ENCODE peak calls at places on chromosome 1, in eight cellular contexts. N is nucleus accumbens, Q is pulmonary artery endothelial cell, U is kidney tubule cell, Y is type B pancreatic cell, O is A172, W is AG04450, F is lower lobe of right lung. A is an unnamed sample.

GRCh38 chr1:231013391-231014015 is 26.6 kb downstream of the FAM89A start:
- DNase-seq in Q (no peak), Y (no peak), O (no peak), W (no peak), U (no peak), N (no peak), F (no peak), A (no peak)

GRCh38 chr1:152858062-152858461 is 1.7 kb upstream of the LCE7A start:
- DNase-seq in W (no peak), Q (no peak), Y (no peak), O (no peak), F (no peak), U (no peak), N (no peak), A (no peak)

GRCh38 chr1:220748091-220748934 is at the start of gene MTARC2:
- DNase-seq in W (peak), Y (peak), U (peak), O (peak), F (peak), Q (peak), N (no peak), A (peak)

GRCh38 chr1:91605566-91605965 is 104.9 kb downstream of the CDC7 start:
- DNase-seq in N (no peak), F (no peak), Q (no peak), W (no peak), U (no peak), Y (no peak), O (no peak), A (no peak)

GRCh38 chr1:41664861-41665640 is 180.6 kb upstream of the EDN2 start:
- DNase-seq in F (no peak), N (no peak), U (peak), W (no peak), O (peak), Q (no peak), Y (no peak), A (no peak)

GRCh38 chr1:217333939-217334338 is 297.0 kb downstream of the GPATCH2 start:
- DNase-seq in N (no peak), U (peak), Q (no peak), W (no peak), Y (no peak), O (peak), F (no peak), A (no peak)

GRCh38 chr1:26705788-26706237 is 10.0 kb downstream of the ARID1A start:
- DNase-seq in F (no peak), N (no peak), Y (no peak), Q (no peak), W (no peak), O (peak), U (peak), A (no peak)

GRCh38 chr1:37449936-37450335 is 24.4 kb upstream of the ZC3H12A start:
- DNase-seq in W (no peak), F (peak), Q (no peak), U (no peak), N (no peak), Y (no peak), O (peak), A (no peak)

GRCh38 chr1:226466301-226466700 is 58.4 kb upstream of the PARP1 start:
- DNase-seq in Y (no peak), N (no peak), U (no peak), F (no peak), O (no peak), W (no peak), Q (no peak), A (peak)

GRCh38 chr1:166305371-166305770 is 138.6 kb upstream of the FAM78B start:
- DNase-seq in U (no peak), Y (no peak), F (no peak), N (no peak), Q (no peak), W (no peak), O (no peak), A (no peak)

GRCh38 chr1:15343729-15344128 is 66.0 kb upstream of the EFHD2 start:
- DNase-seq in F (peak), Y (no peak), O (no peak), U (no peak), Q (no peak), N (no peak), W (no peak), A (no peak)

GRCh38 chr1:1788136-1788535 is 9.9 kb upstream of the NADK start:
- DNase-seq in Y (no peak), W (no peak), O (no peak), Q (no peak), N (no peak), F (peak), U (no peak), A (no peak)

GRCh38 chr1:43405219-43405875 is 15.6 kb downstream of the SZT2 start:
- DNase-seq in Y (no peak), W (no peak), F (no peak), N (no peak), U (no peak), O (peak), Q (no peak), A (no peak)

GRCh38 chr1:229031491-229032341 is 239.2 kb upstream of the RAB4A start:
- DNase-seq in W (no peak), Q (no peak), N (no peak), U (no peak), O (no peak), F (no peak), Y (no peak), A (no peak)

GRCh38 chr1:19775831-19776230 is 23.9 kb downstream of the TMCO4 start:
- DNase-seq in U (no peak), N (no peak), O (no peak), Q (no peak), F (no peak), W (no peak), Y (no peak), A (no peak)

GRCh38 chr1:169623132-169623926 is 6.6 kb downstream of the SELP start:
- DNase-seq in Q (no peak), O (no peak), Y (no peak), N (no peak), W (no peak), U (no peak), F (no peak), A (no peak)

GRCh38 chr1:14836426-14837140 is 238.1 kb downstream of the KAZN start:
- DNase-seq in U (no peak), O (no peak), Q (no peak), W (no peak), Y (no peak), F (no peak), N (no peak), A (no peak)

GRCh38 chr1:165696625-165697100 is 1.7 kb downstream of the ALDH9A1 start:
- DNase-seq in W (peak), U (peak), O (peak), F (no peak), N (no peak), Q (no peak), Y (no peak), A (no peak)

GRCh38 chr1:205199090-205199930 is 12.2 kb downstream of the DSTYK start:
- DNase-seq in O (peak), U (no peak), Y (no peak), Q (no peak), F (no peak), W (no peak), N (no peak), A (no peak)

GRCh38 chr1:2258996-2259395 is 30.9 kb downstream of the SKI start:
- DNase-seq in W (no peak), Q (no peak), O (no peak), N (no peak), U (no peak), F (no peak), Y (no peak), A (no peak)

GRCh38 chr1:28296401-28297220 is 32.2 kb upstream of the MED18 start:
- DNase-seq in F (no peak), Q (no peak), U (peak), O (no peak), W (no peak), N (no peak), Y (peak), A (no peak)

GRCh38 chr1:220516722-220517042 is 11.3 kb upstream of the MARK1 start:
- DNase-seq in U (no peak), F (no peak), N (no peak), W (no peak), Q (no peak), O (no peak), Y (no peak), A (no peak)

A was measured in occipital lobe.